ENCODE peak calls at places on chromosomes 16 and 17, in six cellular contexts. D is heart left ventricle; R is mesothelial cell of epicardium; J is CD4-positive, alpha-beta T cell; V is AG10803; M is IMR-90. Z is an unnamed sample.

GRCh38 chr17:48382989-48383388 is 47.0 kb downstream of the SKAP1 start:
- DNase-seq in D (no peak), R (no peak), J (no peak), V (no peak), M (no peak), Z (no peak)

GRCh38 chr17:1634841-1635650 is 6.4 kb upstream of the SLC43A2 start:
- DNase-seq in D (no peak), R (no peak), J (no peak), V (no peak), M (no peak), Z (no peak)

GRCh38 chr17:50189396-50190277 is 11.8 kb downstream of the COL1A1 start:
- DNase-seq in D (no peak), R (no peak), J (no peak), V (peak; percentile 83), M (peak; percentile 81), Z (no peak)

GRCh38 chr17:31321481-31321880 is at the start of gene EVI2A:
- DNase-seq in D (peak; percentile 38), R (no peak), J (peak; percentile 57), V (peak; percentile 70), M (peak; percentile 88), Z (peak; percentile 70)

GRCh38 chr16:56847173-56847948 is 17.6 kb upstream of the SLC12A3 start:
- DNase-seq in D (no peak), R (no peak), J (no peak), V (no peak), M (no peak), Z (no peak)

GRCh38 chr16:72560617-72561016 is 388.7 kb upstream of the PMFBP1 start:
- DNase-seq in D (no peak), R (no peak), J (no peak), V (no peak), M (no peak), Z (no peak)

GRCh38 chr16:71762186-71762585 is 37.7 kb upstream of the PHLPP2 start:
- DNase-seq in D (no peak), R (no peak), J (no peak), V (peak; percentile 78), M (peak; percentile 57), Z (peak; percentile 18)

GRCh38 chr16:3735541-3735940 is 18.2 kb upstream of the TRAP1 start:
- DNase-seq in D (no peak), R (no peak), J (no peak), V (no peak), M (no peak), Z (no peak)

GRCh38 chr17:46003907-46004748 is 5.1 kb downstream of the STH start:
- DNase-seq in D (peak; percentile 57), R (no peak), J (no peak), V (peak; percentile 24), M (peak; percentile 5), Z (no peak)

GRCh38 chr16:1771864-1772361 is 570 bp upstream of the NME3 start:
- DNase-seq in D (no peak), R (no peak), J (no peak), V (no peak), M (no peak), Z (no peak)

GRCh38 chr17:17685775-17686291 is 4.6 kb downstream of the RAI1 start:
- DNase-seq in D (peak; percentile 45), R (no peak), J (no peak), V (peak; percentile 79), M (peak; percentile 91), Z (peak; percentile 93)

GRCh38 chr16:88464447-88465318 is 11.6 kb downstream of the ZFPM1 start:
- DNase-seq in D (no peak), R (peak; percentile 52), J (no peak), V (no peak), M (no peak), Z (no peak)

GRCh38 chr17:60134396-60135159 is 15.2 kb upstream of the CA4 start:
- DNase-seq in D (no peak), R (no peak), J (no peak), V (peak; percentile 49), M (peak; percentile 67), Z (no peak)

GRCh38 chr16:30615358-30616076 is 5.3 kb upstream of the ZNF689 start:
- DNase-seq in D (peak; percentile 57), R (no peak), J (peak; percentile 58), V (peak; percentile 11), M (peak; percentile 8), Z (peak; percentile 35)

GRCh38 chr17:21525464-21526130 is 149.4 kb downstream of the KCNJ12 start:
- DNase-seq in D (no peak), R (no peak), J (no peak), V (no peak), M (no peak), Z (no peak)
- TF ChIP-seq CTCF in D (no peak), R (no peak), J (no peak), V (no peak), M (peak; percentile 6), Z (no peak)

DNA sequence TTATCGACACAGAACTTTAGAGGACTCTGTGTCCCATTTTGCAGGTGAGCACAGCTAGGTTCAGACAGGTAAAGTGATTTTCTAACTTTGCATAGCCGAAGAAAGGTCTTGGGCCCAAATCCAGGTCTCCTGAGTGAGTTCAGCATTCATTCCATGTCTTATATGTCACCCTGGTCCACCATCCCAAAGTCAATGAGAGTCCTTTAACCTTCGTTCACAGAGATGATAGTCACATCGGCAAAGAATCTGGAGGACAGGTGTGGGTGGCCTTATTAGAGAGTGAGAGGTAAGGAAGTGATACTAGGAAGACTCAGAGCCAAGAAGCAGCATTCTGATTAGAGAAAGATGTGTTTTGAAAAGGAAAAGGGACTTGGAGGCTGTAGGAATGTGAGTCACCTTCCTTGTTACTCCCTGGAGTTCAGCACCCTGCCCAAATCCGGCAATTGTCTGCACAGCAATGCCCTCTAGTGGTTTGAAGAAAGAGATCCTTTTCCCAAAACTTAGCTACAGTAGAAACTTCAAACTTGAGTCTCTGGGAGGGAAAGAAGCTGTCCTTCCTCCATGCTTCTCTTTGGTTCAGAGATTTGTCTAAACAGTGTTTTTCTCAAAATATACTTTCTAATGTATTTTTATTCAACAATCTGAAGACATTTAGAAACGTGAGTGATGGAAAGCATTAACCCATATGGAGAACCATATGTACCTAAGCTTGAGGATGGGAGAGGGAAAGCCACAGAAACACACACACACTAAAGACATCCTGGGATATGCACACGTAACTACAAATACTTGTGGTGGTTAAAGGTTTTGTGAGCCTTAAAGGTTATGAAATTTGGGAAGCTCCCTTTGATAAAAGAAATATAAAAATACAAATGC is 96.4 kb upstream of the SHISA6 start:
- DNase-seq in D (peak; percentile 36), R (no peak), J (no peak), V (peak; percentile 34), M (no peak), Z (peak; percentile 51)
- TF ChIP-seq CTCF in D (peak; percentile 62), R (peak; percentile 57), J (no peak), V (peak; percentile 54), M (no peak), Z (peak; percentile 51)

GRCh38 chr17:80969674-80970043 is 22.0 kb upstream of the CHMP6 start:
- DNase-seq in D (no peak), R (no peak), J (no peak), V (no peak), M (no peak), Z (no peak)

GRCh38 chr17:80970762-80971703 is 20.6 kb upstream of the CHMP6 start:
- DNase-seq in D (no peak), R (no peak), J (no peak), V (no peak), M (no peak), Z (no peak)

GRCh38 chr17:80969030-80969673 is 22.5 kb upstream of the CHMP6 start:
- DNase-seq in D (no peak), R (no peak), J (no peak), V (no peak), M (no peak), Z (no peak)

GRCh38 chr17:80968602-80969029 is 23.0 kb upstream of the CHMP6 start:
- DNase-seq in D (no peak), R (no peak), J (no peak), V (peak; percentile 60), M (peak; percentile 49), Z (no peak)

GRCh38 chr17:80970044-80970761 is 21.4 kb upstream of the CHMP6 start:
- DNase-seq in D (peak; percentile 65), R (no peak), J (peak; percentile 41), V (peak; percentile 14), M (no peak), Z (no peak)
- TF ChIP-seq CTCF in D (peak; percentile 64), R (no peak), J (peak; percentile 47), V (peak; percentile 53), M (peak; percentile 30), Z (peak; percentile 63)

GRCh38 chr16:23296994-23297393 is 5.1 kb upstream of the SCNN1B start:
- DNase-seq in D (no peak), R (no peak), J (no peak), V (no peak), M (no peak), Z (no peak)
- TF ChIP-seq CTCF in D (no peak), R (no peak), J (no peak), V (no peak), M (no peak), Z (peak; percentile 34)

DNA sequence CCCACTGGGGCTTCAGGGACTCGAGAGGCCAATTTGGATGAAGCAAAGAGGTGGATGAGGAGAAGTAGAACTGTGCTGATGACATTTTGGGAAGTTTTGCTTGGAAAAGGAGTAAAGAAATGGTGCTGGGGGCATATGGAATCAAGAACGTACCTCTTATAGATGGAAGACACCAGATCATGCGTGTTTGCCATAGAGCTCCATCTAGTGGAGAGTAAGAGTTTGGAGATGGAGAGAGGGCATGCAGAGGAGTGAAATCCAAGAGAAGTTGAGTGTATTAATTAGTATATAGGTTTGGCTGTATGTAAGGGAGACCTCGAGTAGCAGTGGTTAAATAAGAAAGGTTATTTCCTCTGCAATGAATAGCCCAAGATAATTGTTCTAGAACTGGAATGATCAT is 56.0 kb downstream of the SHISA6 start:
- DNase-seq in D (no peak), R (no peak), J (no peak), V (no peak), M (no peak), Z (peak; percentile 11)
- TF ChIP-seq CTCF in D (no peak), R (no peak), J (no peak), V (no peak), M (no peak), Z (no peak)

GRCh38 chr16:59198487-59198886 is 464.4 kb upstream of the GOT2 start:
- DNase-seq in D (no peak), R (no peak), J (no peak), V (no peak), M (no peak), Z (no peak)

GRCh38 chr16:59195242-59195641 is 461.1 kb upstream of the GOT2 start:
- DNase-seq in D (no peak), R (no peak), J (no peak), V (no peak), M (no peak), Z (no peak)

GRCh38 chr16:59188029-59188428 is 453.9 kb upstream of the GOT2 start:
- DNase-seq in D (no peak), R (no peak), J (no peak), V (no peak), M (no peak), Z (no peak)

GRCh38 chr16:59192551-59193199 is 458.6 kb upstream of the GOT2 start:
- DNase-seq in D (no peak), R (no peak), J (no peak), V (peak; percentile 6), M (peak; percentile 11), Z (no peak)
- TF ChIP-seq CTCF in D (peak; percentile 53), R (peak; percentile 61), J (no peak), V (peak; percentile 52), M (peak; percentile 41), Z (no peak)

Z was measured in bronchial epithelial cell.